ENCODE peak calls at places on chromosome 19, in eight cellular contexts. I is H1, S is testis, R is transverse colon, V is A549, E is adrenal gland, H is tibial nerve, P is breast epithelium. Q is an unnamed sample.

GRCh38 chr19:35013047-35013819 is 13.1 kb downstream of the GRAMD1A start:
- DNase-seq in I (no peak), S (peak; percentile 79), R (peak; percentile 77), V (peak; percentile 82), E (peak; percentile 68), H (peak; percentile 49), P (peak; percentile 57), Q (peak; percentile 63)

GRCh38 chr19:1074512-1075283 is 7.7 kb downstream of the ARHGAP45 start:
- DNase-seq in I (no peak), S (peak; percentile 71), R (peak; percentile 94), V (peak; percentile 74), E (peak; percentile 75), H (peak; percentile 70), P (peak; percentile 65), Q (peak; percentile 80)

GRCh38 chr19:29690842-29691241 is 24.2 kb downstream of the C19orf12 start:
- DNase-seq in I (no peak), S (no peak), R (no peak), V (peak; percentile 83), E (no peak), H (no peak), P (no peak), Q (no peak)

GRCh38 chr19:8504171-8504570 is 1.7 kb upstream of the PRAM1 start:
- DNase-seq in I (no peak), S (no peak), R (no peak), V (no peak), E (no peak), H (no peak), P (no peak), Q (no peak)

GRCh38 chr19:40270362-40271089 is 14.6 kb downstream of the AKT2 start:
- DNase-seq in I (no peak), S (no peak), R (no peak), V (no peak), E (no peak), H (no peak), P (no peak), Q (peak; percentile 50)

GRCh38 chr19:17488593-17489391 is 18.5 kb downstream of the SLC27A1 start:
- DNase-seq in I (peak; percentile 96), S (peak; percentile 79), R (peak; percentile 93), V (peak; percentile 66), E (peak; percentile 74), H (no peak), P (peak; percentile 71), Q (peak; percentile 82)

GRCh38 chr19:41350735-41351338 is 2.9 kb downstream of the TGFB1 start:
- DNase-seq in I (no peak), S (no peak), R (no peak), V (no peak), E (no peak), H (no peak), P (no peak), Q (no peak)

GRCh38 chr19:29371766-29372415 is 153.9 kb upstream of the VSTM2B start:
- DNase-seq in I (no peak), S (no peak), R (no peak), V (no peak), E (no peak), H (no peak), P (no peak), Q (no peak)

GRCh38 chr19:35519291-35519690 is 5.8 kb upstream of the DMKN start:
- DNase-seq in I (no peak), S (no peak), R (no peak), V (peak; percentile 42), E (no peak), H (no peak), P (no peak), Q (peak; percentile 13)

GRCh38 chr19:34274827-34275625 is 20.7 kb downstream of the GARRE1 start:
- DNase-seq in I (no peak), S (no peak), R (no peak), V (no peak), E (no peak), H (no peak), P (no peak), Q (no peak)

GRCh38 chr19:38132781-38133180 is 91.2 kb downstream of the DPF1 start:
- DNase-seq in I (no peak), S (no peak), R (no peak), V (no peak), E (no peak), H (no peak), P (no peak), Q (no peak)

GRCh38 chr19:5969476-5969875 is 8.5 kb downstream of the RANBP3 start:
- DNase-seq in I (no peak), S (no peak), R (no peak), V (no peak), E (no peak), H (no peak), P (no peak), Q (no peak)

GRCh38 chr19:36773223-36773579 is 594 bp upstream of the ZNF850 start:
- DNase-seq in I (no peak), S (no peak), R (no peak), V (no peak), E (no peak), H (no peak), P (no peak), Q (no peak)

GRCh38 chr19:50332014-50332263 is 2.8 kb upstream of the KCNC3 start:
- DNase-seq in I (no peak), S (no peak), R (no peak), V (no peak), E (no peak), H (no peak), P (no peak), Q (no peak)

GRCh38 chr19:50333737-50334617 is 4.8 kb upstream of the KCNC3 start:
- DNase-seq in I (no peak), S (peak; percentile 80), R (peak; percentile 84), V (peak; percentile 90), E (peak; percentile 76), H (no peak), P (peak; percentile 35), Q (peak; percentile 82)

GRCh38 chr19:50333235-50333736 is 4.1 kb upstream of the KCNC3 start:
- DNase-seq in I (peak; percentile 86), S (peak; percentile 93), R (peak; percentile 88), V (peak; percentile 98), E (peak; percentile 81), H (peak; percentile 45), P (peak; percentile 98), Q (peak; percentile 99)

GRCh38 chr19:50331187-50332013 is 2.2 kb upstream of the KCNC3 start:
- DNase-seq in I (no peak), S (no peak), R (no peak), V (no peak), E (no peak), H (no peak), P (no peak), Q (no peak)

DNA sequence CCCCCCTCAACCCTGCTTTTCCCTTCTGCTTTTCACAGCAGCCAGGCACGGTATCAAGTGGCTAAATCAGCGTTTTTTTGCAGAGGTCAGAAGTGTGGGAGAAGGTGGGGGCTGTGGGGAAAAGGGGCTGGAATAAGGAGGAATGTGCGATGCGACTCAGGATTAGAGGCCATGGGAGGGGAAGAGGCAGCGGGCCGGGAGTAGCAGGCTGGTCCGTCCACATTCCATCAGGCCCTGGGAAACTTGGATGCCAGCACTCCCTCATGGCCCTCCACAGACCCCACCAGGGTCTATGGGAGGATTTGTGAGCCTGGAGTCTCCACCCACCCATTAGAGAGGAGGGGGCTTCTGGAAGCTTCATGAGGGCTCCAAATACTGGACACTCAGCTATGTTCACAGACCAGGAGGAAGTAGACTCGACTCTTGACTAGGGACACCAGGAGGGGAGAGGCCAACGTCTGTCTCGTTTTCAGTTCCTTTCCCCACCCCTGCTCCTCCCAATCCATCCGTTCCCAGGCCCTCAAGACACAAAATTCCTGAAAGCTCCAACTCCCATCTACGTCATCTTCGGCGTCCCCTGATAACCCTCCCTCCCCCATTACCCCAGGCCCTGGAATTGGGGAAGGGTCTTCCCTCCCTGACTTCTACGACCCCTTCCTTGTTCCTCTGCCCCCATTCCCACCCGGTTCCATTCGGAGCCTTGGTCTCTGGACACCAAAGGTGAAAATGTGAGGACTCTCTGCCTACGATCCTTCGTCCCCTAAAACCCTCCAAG is 3.3 kb upstream of the KCNC3 start:
- DNase-seq in I (no peak), S (no peak), R (no peak), V (no peak), E (no peak), H (no peak), P (peak; percentile 59), Q (peak; percentile 79)
- H3K4me3 ChIP-seq in I (peak overlapping the region; percentile 87), S (no peak overlapping the region), R (no peak overlapping the region), V (peak overlapping the region; percentile 45), E (no peak overlapping the region), H (peak overlapping the region; percentile 51), P (peak overlapping the region; percentile 76), Q (peak overlapping the region; percentile 15)

DNA sequence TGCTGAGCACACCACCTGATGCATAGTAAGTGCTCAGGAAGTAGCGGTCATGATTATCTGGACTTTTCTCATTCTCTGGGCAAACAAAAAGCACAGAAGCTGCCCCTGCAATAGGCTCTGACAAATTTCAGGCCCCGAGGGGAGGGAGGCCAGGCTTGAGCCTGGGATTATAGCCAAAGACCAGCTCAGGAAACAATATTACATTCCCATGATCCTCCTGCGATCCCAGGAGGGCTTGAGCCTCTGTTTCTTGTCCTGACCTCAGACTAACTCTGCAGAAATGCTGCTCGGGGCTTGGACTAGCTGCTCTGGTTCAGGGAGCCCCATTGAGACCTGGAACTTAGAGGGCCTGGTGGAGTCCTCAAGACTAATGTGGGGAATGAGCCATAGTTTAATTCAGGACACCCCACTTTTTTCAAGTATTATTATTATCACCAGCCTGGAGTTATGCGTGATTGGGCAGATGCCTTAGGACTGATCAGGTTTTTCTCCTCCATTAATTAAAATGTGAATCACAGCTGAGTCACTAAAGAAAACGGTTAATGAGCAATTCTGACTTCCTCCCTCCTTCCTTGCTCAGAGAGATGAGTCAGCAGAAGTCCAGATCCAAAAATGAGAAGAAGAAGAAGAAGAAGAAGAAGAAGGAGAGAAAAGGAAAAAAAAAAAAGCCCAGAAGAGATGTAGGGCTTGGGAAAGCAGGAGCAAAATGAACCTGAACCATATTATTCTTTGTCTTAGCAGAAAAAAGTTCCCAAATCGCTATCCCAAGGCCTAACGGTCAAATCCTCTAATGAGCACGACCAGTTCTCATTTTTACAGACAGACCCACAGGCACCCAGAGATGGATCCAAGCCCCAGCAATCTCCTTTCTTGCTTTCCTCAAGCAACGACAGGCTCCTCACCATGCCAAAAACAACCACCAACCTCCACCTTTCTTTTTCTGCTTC is 107.2 kb downstream of the CACNA1A start:
- DNase-seq in I (no peak), S (no peak), R (no peak), V (peak; percentile 2), E (no peak), H (no peak), P (no peak), Q (no peak)
- TF ChIP-seq POLR2A in I (no peak), S (no peak), R (no peak), V (no peak), E (no peak), H (no peak), P (no peak), Q (no peak)

DNA sequence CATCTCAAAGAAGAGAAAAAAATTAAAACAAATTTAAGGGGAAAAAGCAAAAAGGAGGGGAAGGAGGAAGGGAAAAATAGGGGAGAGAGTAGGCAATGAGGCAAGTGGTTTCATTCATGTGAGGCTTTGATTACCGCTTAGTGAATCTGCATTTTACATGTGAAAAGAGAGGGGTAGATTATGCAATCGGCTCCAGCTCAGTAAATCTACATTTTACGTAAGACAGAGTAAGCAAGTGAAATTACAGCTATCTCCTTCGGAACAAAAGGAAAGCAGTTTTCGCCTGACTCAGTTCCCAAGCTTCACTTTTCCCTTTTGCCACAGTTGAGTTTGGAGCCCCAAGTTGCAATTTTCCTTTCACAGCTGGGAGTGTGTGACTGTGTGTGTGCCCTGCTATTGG is 16.0 kb upstream of the OLFM2 start:
- DNase-seq in I (no peak), S (no peak), R (no peak), V (no peak), E (no peak), H (no peak), P (no peak), Q (no peak)
- H3K4me1 ChIP-seq in I (peaks cover 3% of the 10 kb centered on the region), S (peaks cover 3% of the 10 kb centered on the region), R (no peaks in the 10 kb centered on the region), V (no peaks in the 10 kb centered on the region), E (no peaks in the 10 kb centered on the region), H (no peaks in the 10 kb centered on the region), P (no peaks in the 10 kb centered on the region), Q (no peaks in the 10 kb centered on the region)

GRCh38 chr19:51256053-51256682 is 5.3 kb downstream of the SIGLECL1 start:
- DNase-seq in I (no peak), S (no peak), R (no peak), V (no peak), E (no peak), H (no peak), P (no peak), Q (no peak)
- H3K4me3 ChIP-seq in I (no peak overlapping the region), S (no peak overlapping the region), R (no peak overlapping the region), V (no peak overlapping the region), E (no peak overlapping the region), H (no peak overlapping the region), P (no peak overlapping the region), Q (no peak overlapping the region)